ENCODE peak calls at places on chromosomes 6 and 20, in five cellular contexts. C, O, W, A and H are unnamed samples.

GRCh38 chr6:106974337-106974998 is at the start of gene CD24:
- DNase-seq in C (peak; percentile 18), O (no peak), W (peak; percentile 43), A (peak; percentile 53), H (no peak)

GRCh38 chr6:96907498-96907897 is 9.8 kb upstream of the NDUFAF4 start:
- DNase-seq in C (no peak), O (no peak), W (no peak), A (no peak), H (no peak)

GRCh38 chr20:43955244-43956191 is 40.9 kb downstream of the TOX2 start:
- DNase-seq in C (peak; percentile 86), O (peak; percentile 74), W (peak; percentile 91), A (peak; percentile 72), H (no peak)

GRCh38 chr6:156379946-156380707 is 397.1 kb upstream of the ARID1B start:
- DNase-seq in C (no peak), O (no peak), W (peak; percentile 4), A (no peak), H (no peak)

GRCh38 chr6:106097368-106098231 is 11.5 kb downstream of the PRDM1 start:
- DNase-seq in C (peak; percentile 77), O (peak; percentile 51), W (no peak), A (no peak), H (no peak)

GRCh38 chr6:15691250-15691869 is 28.5 kb upstream of the DTNBP1 start:
- DNase-seq in C (peak; percentile 94), O (peak; percentile 90), W (peak; percentile 70), A (peak; percentile 81), H (peak; percentile 68)

GRCh38 chr20:25054995-25055629 is 2.8 kb downstream of the ACSS1 start:
- DNase-seq in C (no peak), O (peak; percentile 7), W (no peak), A (no peak), H (no peak)

GRCh38 chr6:163667372-163668060 is 253.0 kb downstream of the QKI start:
- DNase-seq in C (peak; percentile 98), O (peak; percentile 98), W (no peak), A (no peak), H (peak; percentile 4)

GRCh38 chr6:31086788-31087440 is 25.5 kb downstream of the C6orf15 start:
- DNase-seq in C (no peak), O (no peak), W (peak; percentile 74), A (no peak), H (no peak)

GRCh38 chr6:127124196-127124595 is 5.7 kb downstream of the RSPO3 start:
- DNase-seq in C (no peak), O (no peak), W (no peak), A (no peak), H (no peak)

GRCh38 chr6:32167761-32168262 is 3.4 kb downstream of the EGFL8 start:
- DNase-seq in C (no peak), O (no peak), W (no peak), A (no peak), H (no peak)

GRCh38 chr6:113055086-113055485 is 708.0 kb downstream of the RFPL4B start:
- DNase-seq in C (no peak), O (no peak), W (no peak), A (no peak), H (no peak)

GRCh38 chr6:108175592-108176279 is 9.9 kb downstream of the NR2E1 start:
- DNase-seq in C (peak; percentile 39), O (no peak), W (no peak), A (no peak), H (no peak)

GRCh38 chr20:47585087-47585747 is 83.5 kb downstream of the NCOA3 start:
- DNase-seq in C (no peak), O (no peak), W (no peak), A (peak; percentile 8), H (no peak)

GRCh38 chr6:44237813-44238433 is 9.0 kb upstream of the HSP90AB1 start:
- DNase-seq in C (peak; percentile 79), O (peak; percentile 25), W (peak; percentile 45), A (peak; percentile 89), H (no peak)

GRCh38 chr6:150245148-150245547 is 102.3 kb downstream of the PPP1R14C start:
- DNase-seq in C (no peak), O (no peak), W (no peak), A (no peak), H (no peak)

GRCh38 chr6:24658573-24659511 is 7.9 kb downstream of the TDP2 start:
- DNase-seq in C (no peak), O (no peak), W (no peak), A (no peak), H (no peak)